ENCODE peak calls at places on chromosomes 7 and 10, in six cellular contexts. One of them, this sample, is unnamed.

GRCh38 chr10:43461950-43462349 is 25.0 kb downstream of the ZNF487 start:
- DNase-seq in H1: no peak
- DNase-seq in neuronal stem cell: peak
- DNase-seq in IMR-90: peak
- DNase-seq in H9: no peak
- DNase-seq in trophoblast cell: peak
- DNase-seq in this sample: peak

GRCh38 chr7:13991791-13992620 is 2.5 kb upstream of the ETV1 start:
- DNase-seq in H1: no peak
- DNase-seq in trophoblast cell: no peak
- DNase-seq in H9: no peak
- DNase-seq in neuronal stem cell: no peak
- DNase-seq in IMR-90: no peak
- DNase-seq in this sample: no peak

GRCh38 chr7:84532196-84532595 is 337.6 kb upstream of the SEMA3A start:
- DNase-seq in trophoblast cell: no peak
- DNase-seq in H1: no peak
- DNase-seq in neuronal stem cell: no peak
- DNase-seq in IMR-90: no peak
- DNase-seq in H9: no peak
- DNase-seq in this sample: no peak

GRCh38 chr7:153476166-153476565 is 576.0 kb upstream of the DPP6 start:
- DNase-seq in IMR-90: no peak
- DNase-seq in neuronal stem cell: no peak
- DNase-seq in H9: no peak
- DNase-seq in H1: no peak
- DNase-seq in trophoblast cell: no peak
- DNase-seq in this sample: no peak

GRCh38 chr10:101826852-101827434 is 8.7 kb upstream of the OGA start:
- DNase-seq in H9: no peak
- DNase-seq in trophoblast cell: no peak
- DNase-seq in IMR-90: no peak
- DNase-seq in neuronal stem cell: no peak
- DNase-seq in H1: no peak
- DNase-seq in this sample: no peak

GRCh38 chr7:867001-867405 is 9.4 kb upstream of the GET4 start:
- DNase-seq in neuronal stem cell: no peak
- DNase-seq in H9: no peak
- DNase-seq in H1: no peak
- DNase-seq in IMR-90: peak
- DNase-seq in trophoblast cell: no peak
- DNase-seq in this sample: no peak

GRCh38 chr10:65033957-65034356 is 1512.8 kb downstream of the REEP3 start:
- DNase-seq in trophoblast cell: no peak
- DNase-seq in H9: no peak
- DNase-seq in H1: no peak
- DNase-seq in neuronal stem cell: no peak
- DNase-seq in IMR-90: no peak
- DNase-seq in this sample: no peak

GRCh38 chr7:28406192-28406591 is 6.1 kb upstream of the CREB5 start:
- DNase-seq in neuronal stem cell: no peak
- DNase-seq in H9: peak
- DNase-seq in trophoblast cell: no peak
- DNase-seq in H1: no peak
- DNase-seq in IMR-90: no peak
- DNase-seq in this sample: no peak

GRCh38 chr10:101080933-101081546 is 19.3 kb downstream of the KAZALD1 start:
- DNase-seq in neuronal stem cell: peak
- DNase-seq in H1: no peak
- DNase-seq in IMR-90: peak
- DNase-seq in trophoblast cell: no peak
- DNase-seq in H9: peak
- DNase-seq in this sample: peak

GRCh38 chr7:157521061-157521731 is 184.4 kb downstream of the DNAJB6 start:
- DNase-seq in neuronal stem cell: no peak
- DNase-seq in trophoblast cell: no peak
- DNase-seq in H1: no peak
- DNase-seq in H9: peak
- DNase-seq in IMR-90: no peak
- DNase-seq in this sample: no peak

GRCh38 chr10:42753507-42754154 is 29.0 kb upstream of the BMS1 start:
- DNase-seq in H9: no peak
- DNase-seq in H1: no peak
- DNase-seq in IMR-90: no peak
- DNase-seq in neuronal stem cell: peak
- DNase-seq in trophoblast cell: no peak
- DNase-seq in this sample: no peak

GRCh38 chr10:14859043-14859442 is 19.6 kb upstream of the SUV39H2 start:
- DNase-seq in H1: no peak
- DNase-seq in H9: no peak
- DNase-seq in neuronal stem cell: no peak
- DNase-seq in IMR-90: no peak
- DNase-seq in trophoblast cell: no peak
- DNase-seq in this sample: no peak

GRCh38 chr7:51288896-51289607 is 27.6 kb downstream of the COBL start:
- DNase-seq in H9: no peak
- DNase-seq in neuronal stem cell: no peak
- DNase-seq in H1: no peak
- DNase-seq in trophoblast cell: no peak
- DNase-seq in IMR-90: no peak
- DNase-seq in this sample: no peak

GRCh38 chr7:55158541-55158940 is 139.7 kb downstream of the EGFR start:
- DNase-seq in IMR-90: peak
- DNase-seq in H9: no peak
- DNase-seq in neuronal stem cell: no peak
- DNase-seq in H1: no peak
- DNase-seq in trophoblast cell: no peak
- DNase-seq in this sample: no peak

GRCh38 chr10:102744374-102745051 is 765 bp downstream of the WBP1L start:
- DNase-seq in H9: no peak
- DNase-seq in trophoblast cell: no peak
- DNase-seq in IMR-90: peak
- DNase-seq in neuronal stem cell: no peak
- DNase-seq in H1: no peak
- DNase-seq in this sample: peak

GRCh38 chr10:33815776-33816175 is 481.3 kb upstream of the NRP1 start:
- DNase-seq in H9: no peak
- DNase-seq in trophoblast cell: no peak
- DNase-seq in IMR-90: no peak
- DNase-seq in neuronal stem cell: no peak
- DNase-seq in H1: no peak
- DNase-seq in this sample: no peak

GRCh38 chr7:108455833-108456677 is at the start of gene NRCAM:
- DNase-seq in H1: peak
- DNase-seq in IMR-90: no peak
- DNase-seq in neuronal stem cell: peak
- DNase-seq in trophoblast cell: no peak
- DNase-seq in H9: peak
- DNase-seq in this sample: peak

GRCh38 chr7:45888185-45888992 is at the start of gene IGFBP1:
- DNase-seq in neuronal stem cell: peak
- DNase-seq in IMR-90: peak
- DNase-seq in H9: peak
- DNase-seq in H1: no peak
- DNase-seq in trophoblast cell: no peak
- DNase-seq in this sample: peak

GRCh38 chr10:3102721-3103410 is 35.5 kb downstream of the PFKP start:
- DNase-seq in H9: no peak
- DNase-seq in neuronal stem cell: no peak
- DNase-seq in trophoblast cell: no peak
- DNase-seq in H1: no peak
- DNase-seq in IMR-90: peak
- DNase-seq in this sample: no peak

GRCh38 chr10:102405632-102406031 is 10.1 kb downstream of the NFKB2 start:
- DNase-seq in IMR-90: no peak
- DNase-seq in H1: no peak
- DNase-seq in trophoblast cell: no peak
- DNase-seq in H9: no peak
- DNase-seq in neuronal stem cell: no peak
- DNase-seq in this sample: no peak

GRCh38 chr7:132472463-132473120 is 103.7 kb downstream of the PLXNA4 start:
- DNase-seq in neuronal stem cell: no peak
- DNase-seq in H1: no peak
- DNase-seq in trophoblast cell: peak
- DNase-seq in H9: no peak
- DNase-seq in IMR-90: no peak
- DNase-seq in this sample: peak

GRCh38 chr10:69096045-69096444 is 8.1 kb downstream of the SRGN start:
- DNase-seq in H9: no peak
- DNase-seq in H1: no peak
- DNase-seq in trophoblast cell: no peak
- DNase-seq in IMR-90: no peak
- DNase-seq in neuronal stem cell: no peak
- DNase-seq in this sample: no peak

GRCh38 chr7:85730016-85730415 is 543.2 kb upstream of the SEMA3D start:
- DNase-seq in trophoblast cell: no peak
- DNase-seq in IMR-90: no peak
- DNase-seq in neuronal stem cell: no peak
- DNase-seq in H1: no peak
- DNase-seq in H9: no peak
- DNase-seq in this sample: no peak

DNA sequence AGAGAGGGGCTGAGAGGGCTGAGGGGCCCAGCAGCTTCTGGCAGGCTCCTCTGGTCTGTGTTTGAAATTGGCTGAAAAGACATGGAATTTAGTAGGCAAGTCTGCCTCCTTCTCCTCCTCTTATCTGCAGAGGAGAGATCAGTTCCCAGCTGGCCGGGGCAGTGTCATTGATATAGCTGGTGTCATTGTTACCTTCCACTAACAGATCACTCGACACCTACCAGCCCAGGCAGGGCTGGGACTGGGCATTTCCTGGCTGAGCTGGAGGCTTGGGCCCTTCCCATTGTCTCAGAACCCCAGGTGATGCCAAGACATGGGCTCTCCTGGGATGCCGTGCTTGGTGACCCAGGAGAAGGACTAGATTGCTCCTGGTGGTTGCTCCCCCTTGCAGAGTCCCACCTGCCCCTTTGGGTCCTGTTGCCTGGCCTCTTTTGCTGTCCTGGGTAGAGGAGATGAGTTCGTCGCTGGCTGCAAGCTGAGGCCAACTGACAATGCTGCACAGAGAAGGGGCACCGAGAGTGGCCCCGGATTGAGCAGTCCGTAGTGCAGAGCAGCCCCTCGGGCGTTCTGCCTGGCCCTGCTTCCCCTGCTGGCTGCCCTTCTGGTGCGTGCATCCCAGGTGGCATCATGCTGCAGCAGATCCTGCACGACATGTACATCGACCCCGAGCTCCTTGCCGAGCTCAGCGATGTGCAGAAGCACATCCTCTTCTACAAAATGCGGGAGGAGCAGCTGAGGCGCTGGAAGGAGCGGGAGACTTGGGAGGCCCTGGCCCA is at the start of gene SH2D4B:
- DNase-seq in H1: no peak
- DNase-seq in trophoblast cell: no peak
- DNase-seq in IMR-90: no peak
- DNase-seq in H9: no peak
- DNase-seq in neuronal stem cell: no peak
- DNase-seq in this sample: no peak
- H2BK5ac ChIP-seq in H1: no peak
- H2BK5ac ChIP-seq in trophoblast cell: no peak
- H2BK5ac ChIP-seq in IMR-90: no peak
- H2BK5ac ChIP-seq in H9: no peak
- H2BK5ac ChIP-seq in neuronal stem cell: peak
- H2BK5ac ChIP-seq in this sample: no peak

GRCh38 chr10:78512205-78512550 is 478.5 kb downstream of the RPS24 start:
- DNase-seq in neuronal stem cell: no peak
- DNase-seq in H9: no peak
- DNase-seq in trophoblast cell: no peak
- DNase-seq in IMR-90: no peak
- DNase-seq in H1: no peak
- DNase-seq in this sample: no peak
- H3K14ac ChIP-seq in neuronal stem cell: no peak
- H3K14ac ChIP-seq in H9: no peak
- H3K14ac ChIP-seq in trophoblast cell: no peak
- H3K14ac ChIP-seq in IMR-90: no peak
- H3K14ac ChIP-seq in H1: no peak
- H3K14ac ChIP-seq in this sample: no peak

DNA sequence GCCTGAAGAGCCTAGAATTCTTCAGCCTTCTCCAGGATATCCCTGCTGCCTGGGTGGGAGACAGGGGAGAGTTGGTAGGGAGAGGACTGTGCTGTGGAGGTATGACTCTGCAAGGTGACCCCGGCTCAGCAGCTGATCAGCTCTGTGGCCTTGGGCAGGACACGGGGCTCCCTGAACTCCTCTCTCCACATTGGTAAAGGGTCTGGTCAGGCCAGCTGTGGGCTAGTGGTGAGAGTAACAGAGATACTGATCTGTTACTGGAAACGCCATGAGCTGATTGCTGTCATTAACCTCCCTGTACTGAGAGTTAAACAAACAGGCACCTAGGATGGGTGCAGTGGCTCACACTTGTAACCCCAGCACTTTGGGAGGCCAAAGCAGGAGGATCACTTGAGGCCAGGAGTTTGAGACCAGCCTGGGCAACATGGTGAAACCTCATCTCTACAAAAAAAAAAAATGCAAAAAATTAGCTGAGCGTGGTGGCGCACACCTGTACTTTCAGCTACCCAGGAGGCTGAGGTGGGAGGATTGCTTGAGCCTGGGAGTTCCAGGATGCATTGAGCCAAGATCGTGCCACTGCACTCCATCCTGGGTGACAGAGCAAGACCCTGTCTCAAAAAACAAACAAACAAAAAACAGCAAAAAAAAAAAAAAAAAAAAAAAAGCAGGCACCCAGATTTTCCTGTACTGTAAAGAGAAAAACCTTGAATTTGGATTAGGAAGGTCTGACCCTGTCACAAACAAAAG is 151.5 kb downstream of the CUX1 start:
- DNase-seq in H1: no peak
- DNase-seq in IMR-90: no peak
- DNase-seq in trophoblast cell: no peak
- DNase-seq in H9: no peak
- DNase-seq in neuronal stem cell: no peak
- DNase-seq in this sample: no peak
- H2BK5ac ChIP-seq in H1: no peak
- H2BK5ac ChIP-seq in IMR-90: no peak
- H2BK5ac ChIP-seq in trophoblast cell: no peak
- H2BK5ac ChIP-seq in H9: no peak
- H2BK5ac ChIP-seq in neuronal stem cell: no peak
- H2BK5ac ChIP-seq in this sample: no peak

DNA sequence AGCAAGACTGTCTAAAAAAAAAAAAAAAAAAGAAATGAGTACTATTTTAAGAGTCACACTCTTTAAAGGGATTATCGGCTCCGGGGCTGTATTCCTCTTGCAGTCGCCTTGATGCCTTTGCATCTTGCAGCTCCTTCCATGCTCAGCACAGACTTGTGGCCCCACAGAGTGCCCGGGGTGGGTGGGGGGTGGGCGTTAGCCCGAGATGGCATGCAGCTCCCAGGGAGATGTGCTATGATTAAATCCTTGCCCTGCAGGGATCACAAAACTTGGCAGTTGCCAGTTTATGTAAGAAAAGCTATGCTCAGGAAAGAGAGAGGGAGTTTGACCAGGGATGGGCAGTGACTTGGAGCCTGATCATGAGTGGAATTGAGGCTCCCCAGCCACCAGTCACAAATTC is 81.9 kb downstream of the CCDC3 start:
- DNase-seq in trophoblast cell: no peak
- DNase-seq in neuronal stem cell: no peak
- DNase-seq in IMR-90: no peak
- DNase-seq in H1: no peak
- DNase-seq in H9: no peak
- DNase-seq in this sample: no peak
- H3K14ac ChIP-seq in trophoblast cell: no peak
- H3K14ac ChIP-seq in neuronal stem cell: no peak
- H3K14ac ChIP-seq in IMR-90: no peak
- H3K14ac ChIP-seq in H1: no peak
- H3K14ac ChIP-seq in H9: no peak
- H3K14ac ChIP-seq in this sample: no peak